ENCODE peak calls at places on chromosome 19, in five cellular contexts. U is CD8-positive, alpha-beta T cell; O is K562; N is omental fat pad; K is neural progenitor cell. H is an unnamed sample.

GRCh38 chr19:40542197-40542859 is 34.3 kb upstream of the SHKBP1 start:
- DNase-seq in U (no peak), O (no peak), N (no peak), K (no peak), H (no peak)

GRCh38 chr19:49114630-49115363 is 627 bp downstream of the LIN7B start:
- DNase-seq in U (peak), O (peak), N (no peak), K (peak), H (no peak)

GRCh38 chr19:57850553-57851017 is 926 bp downstream of the ZNF587 start:
- DNase-seq in U (no peak), O (peak), N (no peak), K (peak), H (no peak)

GRCh38 chr19:32404213-32404938 is 1.2 kb upstream of the DPY19L3 start:
- DNase-seq in U (no peak), O (no peak), N (no peak), K (peak), H (no peak)

GRCh38 chr19:18436651-18437478 is 1.1 kb downstream of the ISYNA1 start:
- DNase-seq in U (peak), O (peak), N (no peak), K (peak), H (peak)

GRCh38 chr19:44738161-44738535 is 10.4 kb upstream of the BCL3 start:
- DNase-seq in U (no peak), O (no peak), N (no peak), K (no peak), H (no peak)

GRCh38 chr19:47512948-47513319 is 1.9 kb downstream of the NAPA start:
- DNase-seq in U (no peak), O (no peak), N (no peak), K (no peak), H (no peak)

GRCh38 chr19:40691421-40692211 is 1.2 kb upstream of the NUMBL start:
- DNase-seq in U (no peak), O (peak), N (no peak), K (peak), H (no peak)

GRCh38 chr19:36986131-36986530 is 70.0 kb downstream of the ZNF568 start:
- DNase-seq in U (no peak), O (no peak), N (no peak), K (no peak), H (no peak)

GRCh38 chr19:4861147-4861546 is 6.3 kb downstream of the PLIN3 start:
- DNase-seq in U (no peak), O (no peak), N (no peak), K (no peak), H (no peak)

GRCh38 chr19:35466259-35466658 is 18.2 kb downstream of the FFAR2 start:
- DNase-seq in U (no peak), O (no peak), N (no peak), K (no peak), H (no peak)

GRCh38 chr19:42563352-42564210 is 31.1 kb downstream of the CEACAM8 start:
- DNase-seq in U (no peak), O (peak), N (no peak), K (peak), H (peak)

GRCh38 chr19:43560687-43561086 is 14.6 kb downstream of the XRCC1 start:
- DNase-seq in U (no peak), O (peak), N (no peak), K (no peak), H (no peak)

GRCh38 chr19:873084-874019 is 13.9 kb downstream of the CFD start:
- DNase-seq in U (peak), O (peak), N (no peak), K (peak), H (peak)

GRCh38 chr19:33301011-33301899 is 1.1 kb downstream of the CEBPA start:
- DNase-seq in U (no peak), O (no peak), N (no peak), K (peak), H (peak)

GRCh38 chr19:3785938-3786824 is at the start of gene MATK:
- DNase-seq in U (no peak), O (peak), N (no peak), K (peak), H (peak)

GRCh38 chr19:32702010-32702409 is 10.4 kb downstream of the NUDT19 start:
- DNase-seq in U (no peak), O (no peak), N (no peak), K (no peak), H (no peak)

GRCh38 chr19:7535993-7536685 is 622 bp downstream of the PNPLA6 start:
- DNase-seq in U (no peak), O (peak), N (no peak), K (no peak), H (no peak)

GRCh38 chr19:14318873-14319272 is 62.4 kb upstream of the ADGRE5 start:
- DNase-seq in U (no peak), O (peak), N (no peak), K (peak), H (peak)

GRCh38 chr19:43639507-43640423 is at the start of gene CADM4:
- DNase-seq in U (no peak), O (peak), N (no peak), K (peak), H (peak)

GRCh38 chr19:35742121-35742724 is at the start of gene IGFLR1:
- DNase-seq in U (no peak), O (no peak), N (no peak), K (no peak), H (peak)

GRCh38 chr19:19606021-19606420 is 12.5 kb downstream of the PBX4 start:
- DNase-seq in U (no peak), O (no peak), N (no peak), K (no peak), H (no peak)

GRCh38 chr19:296476-297225 is 5.4 kb upstream of the PLPP2 start:
- DNase-seq in U (no peak), O (no peak), N (no peak), K (no peak), H (no peak)

GRCh38 chr19:16370671-16371391 is 46.2 kb downstream of the KLF2 start:
- DNase-seq in U (no peak), O (no peak), N (no peak), K (no peak), H (no peak)

GRCh38 chr19:34838753-34839431 is 65.9 kb upstream of the ZNF599 start:
- DNase-seq in U (no peak), O (no peak), N (no peak), K (peak), H (no peak)

GRCh38 chr19:48123907-48124675 is 13.5 kb upstream of the PLA2G4C start:
- DNase-seq in U (no peak), O (no peak), N (no peak), K (peak), H (peak)

GRCh38 chr19:8615813-8616596 is 5.5 kb upstream of the ADAMTS10 start:
- DNase-seq in U (no peak), O (peak), N (peak), K (peak), H (peak)

GRCh38 chr19:1069009-1069779 is 2.2 kb downstream of the ARHGAP45 start:
- DNase-seq in U (peak), O (no peak), N (no peak), K (no peak), H (peak)

GRCh38 chr19:41837981-41838708 is 6.3 kb downstream of the LYPD4 start:
- DNase-seq in U (no peak), O (no peak), N (no peak), K (no peak), H (no peak)

GRCh38 chr19:5447700-5448311 is 7.4 kb upstream of the ZNRF4 start:
- DNase-seq in U (no peak), O (no peak), N (no peak), K (no peak), H (no peak)

GRCh38 chr19:42246143-42246868 is 3.9 kb upstream of the GSK3A start:
- DNase-seq in U (no peak), O (peak), N (no peak), K (peak), H (no peak)

GRCh38 chr19:33906578-33907335 is 110.1 kb downstream of the KCTD15 start:
- DNase-seq in U (no peak), O (no peak), N (no peak), K (peak), H (no peak)

GRCh38 chr19:55086730-55087541 is 11.3 kb downstream of the EPS8L1 start:
- DNase-seq in U (no peak), O (no peak), N (peak), K (peak), H (peak)

GRCh38 chr19:4034048-4035017 is 26.8 kb downstream of the PIAS4 start:
- DNase-seq in U (no peak), O (no peak), N (no peak), K (no peak), H (no peak)

GRCh38 chr19:40806385-40807146 is 7.6 kb downstream of the EGLN2 start:
- DNase-seq in U (peak), O (peak), N (peak), K (peak), H (peak)

GRCh38 chr19:33239223-33239975 is 13.7 kb upstream of the SLC7A10 start:
- DNase-seq in U (no peak), O (no peak), N (no peak), K (no peak), H (no peak)

DNA sequence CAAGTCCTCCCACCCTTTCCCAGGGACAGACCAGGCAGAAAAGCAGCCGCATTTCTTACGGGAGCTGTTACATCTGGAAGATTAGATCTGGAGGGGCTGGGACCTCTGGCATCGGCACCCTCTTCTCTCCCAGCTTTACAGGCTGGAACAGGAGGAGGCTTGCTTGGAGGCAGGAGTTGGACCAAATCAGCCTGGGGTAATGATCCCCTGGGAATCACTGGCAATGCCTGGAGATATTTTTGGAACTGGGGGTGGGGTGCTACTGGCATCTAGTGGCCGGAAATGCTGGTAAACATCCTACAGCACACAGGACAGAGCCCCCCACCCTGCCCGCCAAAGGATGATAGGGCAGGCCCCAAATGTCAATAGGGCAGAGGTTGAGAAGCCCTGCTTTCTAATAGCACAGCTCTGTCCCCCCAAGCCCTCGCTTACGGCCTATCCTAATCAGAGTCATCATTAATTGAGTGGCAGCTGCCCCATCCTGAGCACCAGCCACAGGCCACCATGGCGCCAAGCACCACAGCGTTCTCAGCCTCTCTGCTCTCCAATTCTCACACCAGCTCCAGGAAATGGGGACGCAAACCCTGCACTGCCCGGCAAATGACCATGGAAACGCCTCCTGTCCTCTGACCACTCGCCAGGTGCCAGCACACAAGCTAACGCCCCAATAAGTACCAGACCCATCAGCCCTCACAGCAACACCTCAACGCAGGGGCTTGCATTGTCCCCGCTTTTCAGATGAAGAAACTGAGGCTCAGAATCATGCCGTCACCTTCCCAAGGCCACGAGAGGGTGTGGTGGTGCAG is 20.6 kb downstream of the LRRC4B start:
- DNase-seq in U (no peak), O (no peak), N (no peak), K (no peak), H (no peak)
- TF ChIP-seq CTCF in U (no peak), O (peak), N (no peak), K (peak), H (no peak)

GRCh38 chr19:38849746-38850230 is at the start of gene HNRNPL:
- DNase-seq in U (peak), O (peak), N (peak), K (no peak), H (peak)
- TF ChIP-seq CTCF in U (peak), O (peak), N (peak), K (peak), H (peak)

GRCh38 chr19:2659856-2660432 is 42.5 kb downstream of the GNG7 start:
- DNase-seq in U (no peak), O (no peak), N (no peak), K (peak), H (no peak)

GRCh38 chr19:2666344-2666994 is 36.0 kb downstream of the GNG7 start:
- DNase-seq in U (no peak), O (no peak), N (no peak), K (no peak), H (no peak)

GRCh38 chr19:2665103-2665502 is 37.4 kb downstream of the GNG7 start:
- DNase-seq in U (no peak), O (no peak), N (no peak), K (no peak), H (no peak)

GRCh38 chr19:2661615-2662014 is 40.9 kb downstream of the GNG7 start:
- DNase-seq in U (no peak), O (no peak), N (no peak), K (no peak), H (no peak)

DNA sequence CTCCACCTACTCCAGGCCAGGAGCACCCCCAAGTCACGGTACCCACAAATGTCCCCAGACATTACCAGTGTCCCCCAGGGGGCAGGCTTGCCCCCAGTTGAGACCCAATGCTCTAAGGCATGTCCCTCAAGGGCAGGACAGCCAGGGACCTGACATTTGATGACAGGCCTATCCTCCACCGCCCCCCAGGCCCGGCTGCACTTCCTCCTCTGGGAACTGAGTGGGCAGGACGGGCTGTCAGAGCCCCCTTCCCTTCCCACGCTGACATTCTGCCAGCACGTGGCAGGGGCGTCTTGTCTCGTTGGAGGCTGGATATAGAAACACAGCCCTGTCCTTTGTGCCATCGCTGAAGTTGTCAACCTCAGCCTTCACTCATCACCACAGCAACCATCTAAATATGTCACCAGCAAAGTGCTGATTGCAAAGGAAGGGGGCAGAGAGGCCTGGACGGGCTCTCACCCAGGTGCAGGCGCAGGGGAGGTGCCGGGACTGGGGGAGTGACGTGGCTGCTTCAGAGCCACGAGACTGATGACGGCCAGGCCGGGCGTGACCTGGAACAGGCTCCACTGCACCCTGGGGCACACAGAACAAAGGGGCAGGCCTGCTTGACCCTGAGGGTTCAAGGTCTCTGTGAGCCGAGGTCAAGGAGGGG is 38.4 kb downstream of the GNG7 start:
- DNase-seq in U (no peak), O (peak), N (no peak), K (no peak), H (peak)
- TF ChIP-seq CTCF in U (no peak), O (peak), N (no peak), K (no peak), H (peak)

GRCh38 chr19:13033244-13033643 is 38.0 kb downstream of the NFIX start:
- DNase-seq in U (no peak), O (no peak), N (no peak), K (no peak), H (no peak)
- TF ChIP-seq CTCF in U (no peak), O (peak), N (no peak), K (peak), H (no peak)

GRCh38 chr19:11453468-11454341 is 18.3 kb downstream of the PRKCSH start:
- DNase-seq in U (no peak), O (peak), N (no peak), K (peak), H (peak)
- TF ChIP-seq CTCF in U (peak), O (peak), N (no peak), K (peak), H (no peak)